ENCODE peak calls at places on chromosomes 7 and 10, in four cellular contexts. W, J, U and B are unnamed samples. For H3K4me1, the result is how much of the 10 kb centered on the place peaks cover.

GRCh38 chr10:95480901-95481491 is 80.2 kb downstream of the SORBS1 start:
- DNase-seq in U (no peak), J (peak), W (peak), B (no peak)

GRCh38 chr7:106952175-106952657 is 87.1 kb downstream of the PIK3CG start:
- DNase-seq in W (no peak), U (no peak), J (no peak), B (no peak)

GRCh38 chr10:111281516-111281915 is 204.7 kb downstream of the ADRA2A start:
- DNase-seq in U (no peak), W (peak), J (peak), B (no peak)

GRCh38 chr7:118104812-118105441 is 79.0 kb upstream of the LSM8 start:
- DNase-seq in J (peak), U (no peak), W (no peak), B (peak)

GRCh38 chr10:6009961-6010360 is 32.6 kb upstream of the IL15RA start:
- DNase-seq in W (no peak), J (no peak), U (no peak), B (peak)

GRCh38 chr10:1050145-1050544 is 1.2 kb upstream of the IDI1 start:
- DNase-seq in J (peak), W (no peak), U (no peak), B (peak)

GRCh38 chr10:12351889-12352288 is 2.5 kb downstream of the CAMK1D start:
- DNase-seq in J (no peak), W (no peak), U (no peak), B (no peak)

GRCh38 chr10:85098835-85099521 is 770.6 kb downstream of the CCSER2 start:
- DNase-seq in W (no peak), J (no peak), U (no peak), B (no peak)

GRCh38 chr10:126110434-126110833 is 214.1 kb downstream of the FANK1 start:
- DNase-seq in W (no peak), U (no peak), J (no peak), B (peak)

GRCh38 chr10:79159141-79159619 is 90.4 kb downstream of the ZMIZ1 start:
- DNase-seq in U (no peak), J (no peak), W (no peak), B (peak)

GRCh38 chr10:90407116-90407515 is 450.7 kb downstream of the HTR7 start:
- DNase-seq in W (no peak), J (peak), U (no peak), B (peak)

GRCh38 chr10:71712572-71713134 is 6.9 kb downstream of the C10orf105 start:
- DNase-seq in W (no peak), U (no peak), J (no peak), B (no peak)

GRCh38 chr7:91249506-91250233 is 14.6 kb upstream of the FZD1 start:
- DNase-seq in J (peak), U (no peak), W (no peak), B (peak)

GRCh38 chr7:99339595-99339994 is 13.9 kb downstream of the ARPC1A start:
- DNase-seq in J (no peak), U (no peak), W (no peak), B (no peak)

GRCh38 chr7:143988986-143989745 is 11.0 kb upstream of the OR6B1 start:
- DNase-seq in J (no peak), W (no peak), U (no peak), B (peak)

GRCh38 chr7:28395404-28395803 is 16.9 kb upstream of the CREB5 start:
- DNase-seq in J (no peak), U (no peak), W (no peak), B (no peak)

GRCh38 chr7:45026984-45027773 is 27.2 kb downstream of the CCM2 start:
- DNase-seq in W (no peak), U (no peak), J (no peak), B (peak)

GRCh38 chr7:27873981-27874957 is 134.3 kb downstream of the TAX1BP1 start:
- DNase-seq in U (no peak), W (no peak), J (no peak), B (peak)

GRCh38 chr10:76550806-76551205 is 1086.8 kb downstream of the KCNMA1 start:
- DNase-seq in W (no peak), J (peak), U (no peak), B (peak)

GRCh38 chr10:95559466-95559865 is 1.7 kb downstream of the SORBS1 start:
- DNase-seq in W (peak), U (no peak), J (peak), B (no peak)

GRCh38 chr10:117549100-117549499 is 6.6 kb downstream of the EMX2 start:
- DNase-seq in W (no peak), U (no peak), J (no peak), B (no peak)
- H3K56ac ChIP-seq in W (no peak), U (no peak), J (no peak), B (no peak)

GRCh38 chr7:131683536-131684125 is 127.2 kb upstream of the PODXL start:
- DNase-seq in J (no peak), W (no peak), U (no peak), B (no peak)
- H3K4me1 ChIP-seq in J (under half), W (under half), U (under half), B (under half)

GRCh38 chr7:17233643-17234397 is 64.6 kb upstream of the AHR start:
- DNase-seq in W (no peak), J (peak), U (no peak), B (no peak)
- H3K56ac ChIP-seq in W (no peak), J (no peak), U (no peak), B (peak)

GRCh38 chr7:107996072-107996824 is 6.7 kb downstream of the LAMB1 start:
- DNase-seq in W (no peak), J (no peak), U (no peak), B (peak)
- H3K4me1 ChIP-seq in W (under half), J (under half), U (under half), B (under half)

DNA sequence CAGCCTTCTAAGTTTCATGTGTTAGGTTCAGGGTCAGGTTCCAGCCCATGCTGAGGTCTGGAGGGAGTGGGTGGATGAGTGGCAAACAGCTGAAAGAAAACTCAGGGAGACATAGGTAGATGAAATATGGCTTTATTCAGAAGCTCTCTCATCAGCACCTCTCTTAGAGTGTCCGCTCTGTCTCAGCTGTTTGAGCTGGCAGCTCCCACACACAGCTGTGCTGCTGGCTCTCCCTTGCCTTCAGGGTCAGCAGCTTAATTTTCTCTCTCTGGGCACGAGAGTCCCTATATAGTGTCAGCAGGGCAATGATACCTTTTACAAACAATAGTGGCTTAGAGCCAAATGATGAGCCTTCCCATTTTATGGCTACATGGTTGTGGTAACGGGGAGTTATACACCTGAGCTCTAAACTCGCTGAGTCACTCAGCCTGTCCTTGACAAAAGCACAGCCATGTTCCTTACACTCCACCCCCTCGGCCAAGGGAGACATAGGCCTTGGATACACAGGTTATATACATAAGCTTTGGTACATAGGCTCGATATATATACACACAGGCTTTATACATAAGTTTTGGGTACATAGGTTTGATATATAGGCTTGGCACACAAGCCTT is 10.4 kb downstream of the RNF133 start:
- DNase-seq in W (no peak), J (no peak), U (no peak), B (no peak)
- H3K56ac ChIP-seq in W (no peak), J (no peak), U (no peak), B (no peak)

DNA sequence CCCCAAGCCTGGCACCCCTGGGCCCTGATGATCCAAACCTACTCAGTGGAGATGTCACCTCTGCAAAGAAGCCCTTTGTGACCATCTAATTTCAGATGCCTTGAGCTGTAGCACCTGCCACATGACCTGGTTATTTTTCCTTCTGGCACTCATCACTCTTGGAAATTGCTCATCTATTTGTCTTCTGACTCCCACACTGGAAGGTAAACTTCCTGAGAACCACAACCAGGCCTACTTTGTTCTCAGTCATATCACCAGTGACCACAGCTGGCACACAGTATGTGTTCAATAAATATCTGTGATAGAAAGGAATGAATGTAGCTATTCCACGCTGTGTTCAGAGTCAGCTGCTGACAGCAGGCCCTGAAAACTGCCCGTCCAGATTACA is 97.1 kb downstream of the SH3PXD2A start:
- DNase-seq in U (no peak), W (no peak), J (no peak), B (peak)
- H3K4me1 ChIP-seq in U (under half), W (under half), J (under half), B (under half)

GRCh38 chr10:24575462-24576002 is 148.2 kb downstream of the ARHGAP21 start:
- DNase-seq in U (no peak), J (no peak), W (no peak), B (no peak)

GRCh38 chr10:24571870-24572450 is 151.7 kb downstream of the ARHGAP21 start:
- DNase-seq in J (no peak), U (no peak), W (no peak), B (no peak)

GRCh38 chr10:24574161-24574560 is 149.5 kb downstream of the ARHGAP21 start:
- DNase-seq in W (no peak), J (no peak), U (no peak), B (no peak)

GRCh38 chr10:24570658-24571426 is 152.8 kb downstream of the ARHGAP21 start:
- DNase-seq in J (no peak), W (no peak), U (no peak), B (no peak)

GRCh38 chr10:24574578-24575155 is 149.0 kb downstream of the ARHGAP21 start:
- DNase-seq in U (no peak), J (no peak), W (no peak), B (no peak)
- H3K56ac ChIP-seq in U (no peak), J (no peak), W (no peak), B (no peak)

GRCh38 chr10:132742167-132742836 is 43.6 kb downstream of the NKX6-2 start:
- DNase-seq in U (no peak), J (no peak), W (no peak), B (no peak)
- H3K4me1 ChIP-seq in U (under half), J (under half), W (under half), B (under half)

GRCh38 chr10:86753056-86753455 is 3.4 kb upstream of the BMPR1A start:
- DNase-seq in U (no peak), J (no peak), W (no peak), B (no peak)
- H3K56ac ChIP-seq in U (no peak), J (peak), W (no peak), B (no peak)

GRCh38 chr7:105653441-105654005 is 72.2 kb upstream of the EFCAB10 start:
- DNase-seq in U (no peak), J (no peak), W (no peak), B (no peak)
- H3K4me1 ChIP-seq in U (under half), J (under half), W (under half), B (under half)